ENCODE peak calls at places on chromosome 13, in five cellular contexts. L is BE2C, D is fibroblast of lung, O is tibial artery, P is psoas muscle. E is an unnamed sample.

GRCh38 chr13:46507978-46508377 is 45.0 kb upstream of the LRCH1 start:
- DNase-seq in L (no peak), D (peak; percentile 27), O (no peak), P (no peak), E (no peak)

GRCh38 chr13:104025303-104025702 is 959.1 kb upstream of the SLC10A2 start:
- DNase-seq in L (no peak), D (peak; percentile 1), O (no peak), P (no peak), E (no peak)

GRCh38 chr13:100818706-100819105 is 144.1 kb upstream of the TMTC4 start:
- DNase-seq in L (no peak), D (peak; percentile 70), O (no peak), P (no peak), E (no peak)

GRCh38 chr13:51935326-51936171 is 73.8 kb downstream of the CCDC70 start:
- DNase-seq in L (no peak), D (peak; percentile 6), O (no peak), P (no peak), E (no peak)

GRCh38 chr13:46367622-46368327 is 19.3 kb downstream of the RUBCNL start:
- DNase-seq in L (no peak), D (peak; percentile 64), O (no peak), P (no peak), E (no peak)

GRCh38 chr13:31556376-31556775 is 182.9 kb upstream of the RXFP2 start:
- DNase-seq in L (no peak), D (peak; percentile 23), O (no peak), P (no peak), E (no peak)

GRCh38 chr13:106083620-106084350 is 451.7 kb downstream of the EFNB2 start:
- DNase-seq in L (peak; percentile 40), D (peak; percentile 47), O (no peak), P (no peak), E (no peak)

GRCh38 chr13:72886272-72887062 is 104.5 kb downstream of the PIBF1 start:
- DNase-seq in L (no peak), D (peak; percentile 27), O (no peak), P (no peak), E (no peak)

GRCh38 chr13:53206455-53206854 is 177.8 kb downstream of the OLFM4 start:
- DNase-seq in L (no peak), D (no peak), O (no peak), P (no peak), E (no peak)
- TF ChIP-seq CTCF in L (peak; percentile 34), D (peak; percentile 22), O (no peak), P (no peak), E (no peak)

GRCh38 chr13:112229992-112230872 is 145.9 kb upstream of the SPACA7 start:
- DNase-seq in L (no peak), D (no peak), O (no peak), P (no peak), E (no peak)

GRCh38 chr13:112226320-112227002 is 149.7 kb upstream of the SPACA7 start:
- DNase-seq in L (no peak), D (no peak), O (no peak), P (no peak), E (no peak)

GRCh38 chr13:112231451-112232083 is 144.6 kb upstream of the SPACA7 start:
- DNase-seq in L (no peak), D (no peak), O (no peak), P (no peak), E (no peak)

GRCh38 chr13:112227031-112227430 is 149.1 kb upstream of the SPACA7 start:
- DNase-seq in L (no peak), D (no peak), O (no peak), P (no peak), E (no peak)

DNA sequence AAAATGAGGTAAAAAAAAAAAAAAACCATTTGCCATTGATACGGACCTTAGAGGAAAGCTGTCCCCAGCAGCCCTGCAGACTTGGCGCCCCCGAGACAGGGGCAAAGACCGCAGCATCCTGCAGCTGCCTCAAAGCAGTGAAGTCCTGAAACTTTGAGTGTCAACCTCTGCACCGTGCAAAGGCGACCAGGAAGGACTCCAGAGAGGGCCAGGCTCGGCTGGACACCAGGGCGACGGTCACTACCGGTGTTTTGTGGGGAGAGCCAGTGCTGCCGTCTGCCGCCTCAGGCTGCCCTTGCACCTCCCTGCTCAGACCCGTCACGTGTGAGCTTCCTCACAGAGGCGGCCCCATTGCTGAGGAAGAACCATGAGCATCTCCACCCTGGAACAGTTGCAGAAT is 146.7 kb upstream of the SPACA7 start:
- DNase-seq in L (no peak), D (no peak), O (no peak), P (no peak), E (no peak)
- TF ChIP-seq CTCF in L (no peak), D (no peak), O (no peak), P (no peak), E (no peak)

DNA sequence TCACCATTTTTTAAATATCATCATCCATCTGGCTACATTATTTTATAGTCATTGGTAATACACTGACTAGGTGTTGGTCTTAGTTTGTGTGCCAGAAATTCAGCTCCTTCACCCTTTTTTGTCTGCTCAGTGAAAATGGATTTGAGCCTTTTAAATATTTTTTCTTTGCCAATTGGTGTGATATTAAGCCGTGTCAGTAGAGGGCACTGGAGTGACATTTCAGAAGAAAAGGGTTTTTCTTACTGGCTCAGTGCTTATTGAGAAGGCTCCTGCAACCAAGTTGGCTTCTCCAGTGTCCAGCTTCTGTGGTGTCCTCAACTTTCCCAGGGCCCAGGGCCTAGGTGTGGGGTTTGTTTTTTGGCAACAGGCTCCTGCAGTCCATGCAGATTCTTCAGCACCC is 546.6 kb downstream of the DACH1 start:
- DNase-seq in L (peak; percentile 41), D (no peak), O (no peak), P (no peak), E (no peak)
- TF ChIP-seq CTCF in L (peak; percentile 77), D (peak; percentile 57), O (no peak), P (peak; percentile 8), E (peak; percentile 54)

GRCh38 chr13:67366533-67366932 is 136.4 kb upstream of the PCDH9 start:
- DNase-seq in L (no peak), D (peak; percentile 14), O (no peak), P (no peak), E (no peak)
- TF ChIP-seq CTCF in L (peak; percentile 48), D (peak; percentile 26), O (no peak), P (no peak), E (no peak)

GRCh38 chr13:87344176-87344575 is 327.0 kb upstream of the SLITRK5 start:
- DNase-seq in L (no peak), D (peak; percentile 50), O (no peak), P (no peak), E (no peak)
- TF ChIP-seq CTCF in L (no peak), D (no peak), O (no peak), P (no peak), E (no peak)

GRCh38 chr13:26074706-26075105 is 22.9 kb upstream of the SHISA2 start:
- DNase-seq in L (no peak), D (peak; percentile 42), O (no peak), P (no peak), E (no peak)
- TF ChIP-seq CTCF in L (peak; percentile 10), D (peak; percentile 24), O (no peak), P (no peak), E (no peak)

GRCh38 chr13:75399879-75400217 is 82.1 kb downstream of the TBC1D4 start:
- DNase-seq in L (no peak), D (no peak), O (no peak), P (no peak), E (no peak)

GRCh38 chr13:75399168-75399878 is 82.6 kb downstream of the TBC1D4 start:
- DNase-seq in L (no peak), D (peak; percentile 93), O (no peak), P (no peak), E (no peak)

GRCh38 chr13:75398072-75398471 is 83.9 kb downstream of the TBC1D4 start:
- DNase-seq in L (no peak), D (no peak), O (no peak), P (no peak), E (no peak)

GRCh38 chr13:75402787-75403186 is 79.2 kb downstream of the TBC1D4 start:
- DNase-seq in L (peak; percentile 56), D (no peak), O (no peak), P (no peak), E (no peak)

DNA sequence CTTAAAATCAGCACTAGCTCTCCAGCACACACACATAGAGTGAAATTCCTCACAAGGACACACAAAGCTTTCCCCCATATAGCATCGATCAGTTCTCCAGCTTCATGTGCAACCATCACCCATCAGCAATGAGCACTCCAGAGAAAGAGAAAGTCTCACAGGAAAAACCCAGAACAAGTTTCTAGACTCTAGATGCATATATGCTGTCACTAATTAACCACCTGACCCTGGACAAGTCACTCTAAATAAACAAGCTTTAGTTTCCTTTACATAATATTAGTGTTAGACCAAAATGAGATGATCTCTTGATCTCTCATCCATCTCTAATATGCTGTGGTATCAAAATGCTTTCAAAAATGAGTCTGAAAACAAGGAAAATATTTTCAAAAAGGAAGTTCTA is 81.2 kb downstream of the TBC1D4 start:
- DNase-seq in L (no peak), D (no peak), O (no peak), P (no peak), E (no peak)
- TF ChIP-seq CTCF in L (no peak), D (no peak), O (no peak), P (no peak), E (no peak)